ENCODE peak calls at places on chromosome 19, in eight cellular contexts. I is esophagus squamous epithelium; O is bronchial epithelial cell; Z is CD8-positive, alpha-beta T cell; P is pancreas; F is heart left ventricle; B is left ventricle myocardium inferior; U is testis. S is an unnamed sample.

GRCh38 chr19:29715695-29716581 is 877 bp upstream of the C19orf12 start:
- DNase-seq in O (peak), I (no peak), Z (no peak), P (no peak), U (no peak), F (no peak), B (no peak), S (peak)

GRCh38 chr19:16188521-16188920 is 3.3 kb downstream of the FAM32A start:
- DNase-seq in I (no peak), U (no peak), Z (no peak), P (no peak), F (peak), B (no peak), O (no peak), S (no peak)

GRCh38 chr19:50427997-50428425 is 4.7 kb upstream of the MYBPC2 start:
- DNase-seq in U (peak), P (peak), F (peak), B (peak), O (peak), I (peak), Z (peak), S (no peak)

GRCh38 chr19:48644355-48644754 is 1.6 kb downstream of the CA11 start:
- DNase-seq in P (no peak), F (no peak), U (no peak), B (no peak), Z (no peak), O (no peak), I (no peak), S (no peak)

GRCh38 chr19:47723573-47723923 is 10.3 kb downstream of the EHD2 start:
- DNase-seq in F (peak), Z (no peak), U (peak), B (peak), P (peak), I (no peak), O (peak), S (peak)

GRCh38 chr19:16462757-16463250 is 9.0 kb downstream of the EPS15L1 start:
- DNase-seq in I (no peak), B (peak), O (peak), F (no peak), P (no peak), Z (no peak), U (no peak), S (peak)

GRCh38 chr19:45999653-46000121 is 4.4 kb downstream of the CCDC61 start:
- DNase-seq in Z (no peak), U (peak), P (peak), B (no peak), I (no peak), F (peak), O (peak), S (no peak)

GRCh38 chr19:14530005-14530348 is 583 bp downstream of the TECR start:
- DNase-seq in P (no peak), O (no peak), I (no peak), U (peak), F (no peak), Z (no peak), B (no peak), S (no peak)

GRCh38 chr19:41408256-41408655 is 10.6 kb downstream of the BCKDHA start:
- DNase-seq in Z (no peak), O (no peak), P (no peak), U (no peak), I (no peak), F (no peak), B (no peak), S (no peak)

GRCh38 chr19:10141479-10141878 is 21.8 kb upstream of the EIF3G start:
- DNase-seq in I (no peak), P (no peak), F (no peak), Z (no peak), B (no peak), O (no peak), U (no peak), S (no peak)

GRCh38 chr19:56360841-56361240 is 32.5 kb downstream of the ZNF582 start:
- DNase-seq in O (no peak), P (no peak), I (no peak), U (no peak), B (no peak), Z (no peak), F (no peak), S (no peak)

GRCh38 chr19:35509861-35510625 is 3.4 kb downstream of the DMKN start:
- DNase-seq in I (no peak), Z (peak), U (peak), B (peak), O (peak), P (peak), F (peak), S (peak)

GRCh38 chr19:35512831-35513230 is 618 bp downstream of the DMKN start:
- DNase-seq in O (no peak), I (no peak), U (no peak), B (no peak), F (no peak), Z (no peak), P (no peak), S (no peak)

GRCh38 chr19:35511337-35511736 is 2.1 kb downstream of the DMKN start:
- DNase-seq in P (no peak), F (no peak), B (no peak), O (no peak), Z (no peak), I (no peak), U (no peak), S (no peak)

GRCh38 chr19:35509018-35509652 is 4.3 kb downstream of the DMKN start:
- DNase-seq in B (no peak), P (peak), F (no peak), I (no peak), O (peak), Z (peak), U (no peak), S (peak)

GRCh38 chr19:35510626-35510964 is 2.9 kb downstream of the DMKN start:
- DNase-seq in I (no peak), P (no peak), F (no peak), U (no peak), Z (no peak), B (no peak), O (no peak), S (no peak)
- TF ChIP-seq CTCF in I (no peak), P (no peak), F (no peak), U (no peak), Z (no peak), B (peak), O (no peak), S (no peak)

DNA sequence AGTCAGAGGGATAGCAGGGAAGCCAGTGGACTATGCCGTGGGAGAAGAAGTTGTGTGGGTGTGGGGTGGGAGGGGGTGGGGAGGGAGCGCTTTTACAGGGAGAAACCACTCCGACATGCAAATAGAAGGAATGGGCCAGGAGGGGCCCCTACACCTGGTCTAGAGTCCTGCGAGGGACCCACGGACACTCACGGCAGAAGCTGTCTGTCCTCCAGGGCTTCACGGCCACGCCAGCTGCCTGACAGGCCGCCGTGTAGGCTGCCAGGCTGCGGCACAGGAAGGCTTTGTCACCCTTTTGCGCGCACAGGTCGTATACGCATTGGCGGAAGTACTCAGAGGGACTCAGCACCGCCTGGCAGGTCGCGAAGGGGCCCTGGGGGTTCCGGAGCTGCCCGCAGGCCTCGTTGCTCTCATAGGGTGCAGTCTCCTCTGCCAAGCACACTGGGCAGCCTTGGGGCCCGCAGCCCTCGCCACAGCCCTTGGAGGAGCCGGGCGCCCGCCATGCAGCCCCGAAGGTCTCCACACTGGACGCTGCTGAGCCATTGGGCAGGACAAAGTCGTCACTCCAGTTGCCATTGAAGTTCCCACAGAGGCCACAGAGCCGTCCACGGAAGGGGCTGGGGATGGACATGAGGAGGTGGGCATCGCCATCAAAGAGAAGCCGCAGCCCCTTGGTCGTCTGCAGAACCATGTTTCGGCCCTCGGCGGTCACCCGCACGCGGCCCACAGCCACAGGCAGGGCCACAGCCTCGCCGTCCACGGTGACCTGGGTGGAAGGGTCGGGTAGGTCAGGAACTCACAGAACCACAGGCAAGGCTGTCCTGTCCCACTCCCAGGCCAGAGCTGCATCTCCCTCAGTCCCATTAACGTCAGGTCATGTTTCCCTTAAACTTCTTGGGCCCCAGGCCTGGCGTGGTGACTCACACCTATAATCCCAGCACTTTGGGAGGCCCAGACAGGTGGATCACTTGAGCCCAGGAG is 26.0 kb upstream of the FBL start:
- DNase-seq in F (peak), U (no peak), Z (no peak), P (no peak), B (no peak), I (no peak), O (no peak), S (no peak)
- TF ChIP-seq CTCF in F (no peak), U (no peak), Z (no peak), P (no peak), B (no peak), I (no peak), O (no peak), S (no peak)

DNA sequence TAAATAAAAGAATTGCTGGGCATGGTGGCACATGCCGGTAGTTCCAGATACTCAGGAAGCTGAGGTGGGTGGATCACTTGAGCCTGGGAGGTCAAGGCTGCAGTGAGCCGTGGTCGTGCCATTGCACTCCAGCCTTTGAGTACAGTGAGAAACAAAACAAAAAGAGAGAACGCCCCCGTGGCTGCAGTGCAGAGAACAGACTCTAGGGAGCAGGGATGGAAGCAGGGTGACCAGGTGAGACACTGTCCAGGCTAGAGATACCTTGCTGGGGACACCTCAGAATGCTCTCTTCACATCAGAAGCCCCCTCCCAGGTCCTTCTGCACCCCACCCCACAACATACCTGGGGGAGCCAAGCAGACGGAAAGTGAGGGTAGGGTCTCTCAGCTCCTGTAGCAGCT is 24.8 kb downstream of the MAP4K1 start:
- DNase-seq in F (no peak), B (no peak), O (no peak), U (no peak), Z (no peak), I (no peak), P (no peak), S (no peak)
- TF ChIP-seq CTCF in F (no peak), B (no peak), O (no peak), U (no peak), Z (no peak), I (no peak), P (no peak), S (no peak)

DNA sequence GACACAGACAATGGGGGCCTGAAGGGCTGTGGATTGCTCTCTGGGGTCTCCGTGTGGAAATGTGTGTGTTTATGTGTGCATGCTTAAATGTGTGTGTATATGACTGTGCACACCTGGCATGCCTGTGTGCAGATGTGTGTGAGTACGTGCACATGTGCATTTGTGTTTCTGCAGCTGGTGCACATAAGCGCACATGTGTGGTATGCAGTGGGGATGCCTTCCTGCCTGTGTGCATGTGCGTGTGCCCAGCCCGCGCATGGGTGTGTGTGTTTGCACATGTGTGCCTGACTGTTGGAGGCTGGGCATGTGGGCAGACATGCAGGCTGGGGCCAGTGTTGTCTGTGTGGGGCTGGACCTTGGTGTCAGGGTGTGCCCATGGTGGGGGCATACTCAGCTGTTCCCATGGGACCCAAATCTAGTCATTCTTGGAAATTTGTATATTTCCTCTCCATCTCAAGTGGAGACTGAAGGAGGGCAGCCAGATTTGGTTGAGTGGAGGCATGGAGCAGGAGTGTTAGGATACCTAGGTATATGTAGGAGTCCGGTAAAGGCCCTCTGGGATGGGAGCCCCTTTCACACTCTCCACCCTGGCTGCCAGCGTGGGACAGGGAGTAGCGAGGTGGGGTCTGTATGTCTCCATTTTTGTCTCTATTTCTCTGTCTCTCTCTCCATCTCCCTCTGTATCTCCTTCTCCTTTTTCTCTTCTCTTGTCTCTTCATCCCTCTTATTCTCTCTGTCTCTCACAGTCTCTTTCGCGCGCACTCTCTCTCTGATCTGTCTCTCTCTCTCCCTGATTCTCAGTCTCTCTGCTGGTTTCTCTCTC is 50.0 kb downstream of the CELF5 start:
- DNase-seq in P (no peak), B (no peak), F (no peak), U (no peak), I (no peak), Z (no peak), O (no peak), S (no peak)
- TF ChIP-seq CTCF in P (no peak), B (no peak), F (no peak), U (no peak), I (no peak), Z (no peak), O (no peak), S (no peak)

DNA sequence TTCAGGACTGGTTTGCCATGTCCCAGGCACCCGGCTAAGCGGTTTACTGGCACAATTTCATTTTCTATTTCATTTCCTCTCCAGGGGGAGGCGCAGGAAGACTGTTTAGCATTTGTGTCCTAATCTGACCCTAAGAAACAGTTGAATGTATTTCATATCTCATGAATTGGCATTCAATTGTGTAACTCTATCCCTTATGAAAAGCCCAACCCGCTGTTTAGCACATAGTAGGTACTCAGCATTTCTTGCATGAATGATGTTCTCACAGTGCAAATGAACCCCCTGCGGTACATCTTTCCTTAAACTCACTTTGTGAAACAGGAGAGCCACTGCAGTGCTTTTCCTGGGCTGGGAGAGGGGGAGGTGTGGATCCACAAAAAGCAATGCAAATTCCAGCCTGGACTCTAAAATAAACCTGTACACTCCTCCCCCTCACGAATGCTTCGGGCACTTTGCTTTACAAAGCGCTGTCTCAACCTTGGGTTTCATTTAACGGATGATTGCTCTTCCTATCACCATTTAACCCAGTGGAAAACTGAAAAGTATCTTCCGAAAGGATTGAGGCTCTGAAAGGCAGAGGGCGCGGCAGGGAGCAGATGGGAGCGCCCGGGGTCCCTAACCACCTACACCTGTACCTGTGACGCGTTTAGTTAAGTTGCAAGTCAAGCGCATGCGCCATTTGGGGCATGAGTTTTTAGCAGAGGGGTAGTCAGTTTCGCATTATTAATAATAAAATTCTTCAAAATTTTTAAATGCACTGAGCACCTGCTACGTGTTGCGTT is 1.2 kb upstream of the EEF2 start:
- DNase-seq in F (no peak), I (no peak), Z (peak), P (peak), U (peak), O (peak), B (no peak), S (peak)
- TF ChIP-seq CTCF in F (peak), I (peak), Z (peak), P (peak), U (peak), O (peak), B (peak), S (peak)

DNA sequence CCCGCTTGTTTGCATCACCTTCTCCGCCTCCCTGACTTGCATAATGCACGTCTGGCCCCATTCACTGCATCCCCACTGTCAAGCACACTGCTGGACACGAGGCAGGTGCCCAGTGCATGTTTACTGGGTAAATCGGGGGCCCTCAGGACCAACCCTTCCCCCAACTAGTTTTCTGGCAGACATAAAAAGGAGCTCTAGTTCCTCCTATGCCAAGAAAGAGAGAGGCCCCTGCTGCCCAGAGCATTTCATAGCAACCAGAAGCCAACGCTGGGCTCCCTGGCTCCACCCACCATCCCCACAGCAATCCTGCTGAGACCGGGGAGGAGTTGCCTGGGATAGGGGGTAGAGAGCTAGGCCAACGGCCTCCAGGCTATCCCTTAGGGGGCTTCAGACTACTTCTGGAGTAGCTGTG is 23.2 kb downstream of the ANKRD27 start:
- DNase-seq in O (no peak), B (peak), P (no peak), I (no peak), F (no peak), U (no peak), Z (no peak), S (no peak)
- TF ChIP-seq CTCF in O (no peak), B (no peak), P (no peak), I (no peak), F (no peak), U (no peak), Z (no peak), S (no peak)

GRCh38 chr19:2424686-2425621 is 2.4 kb downstream of the TIMM13 start:
- DNase-seq in Z (no peak), F (no peak), P (peak), I (no peak), O (no peak), U (peak), B (peak), S (no peak)
- TF ChIP-seq CTCF in Z (no peak), F (no peak), P (peak), I (no peak), O (peak), U (no peak), B (peak), S (no peak)

GRCh38 chr19:7246601-7247000 is 47.6 kb downstream of the INSR start:
- DNase-seq in B (no peak), O (no peak), P (no peak), Z (no peak), U (no peak), I (no peak), F (no peak), S (no peak)

GRCh38 chr19:7250057-7250596 is 44.1 kb downstream of the INSR start:
- DNase-seq in B (no peak), I (no peak), O (no peak), Z (no peak), P (no peak), F (no peak), U (no peak), S (no peak)

GRCh38 chr19:7251502-7251901 is 42.7 kb downstream of the INSR start:
- DNase-seq in P (no peak), F (no peak), Z (no peak), I (no peak), U (no peak), B (no peak), O (no peak), S (no peak)

GRCh38 chr19:7250951-7251350 is 43.3 kb downstream of the INSR start:
- DNase-seq in B (no peak), Z (no peak), U (no peak), O (no peak), I (no peak), F (no peak), P (no peak), S (no peak)

GRCh38 chr19:7247160-7247559 is 47.1 kb downstream of the INSR start:
- DNase-seq in B (no peak), U (no peak), Z (no peak), F (no peak), I (no peak), O (no peak), P (no peak), S (no peak)
- TF ChIP-seq CTCF in B (no peak), U (no peak), Z (no peak), F (no peak), I (no peak), O (no peak), P (no peak), S (no peak)

DNA sequence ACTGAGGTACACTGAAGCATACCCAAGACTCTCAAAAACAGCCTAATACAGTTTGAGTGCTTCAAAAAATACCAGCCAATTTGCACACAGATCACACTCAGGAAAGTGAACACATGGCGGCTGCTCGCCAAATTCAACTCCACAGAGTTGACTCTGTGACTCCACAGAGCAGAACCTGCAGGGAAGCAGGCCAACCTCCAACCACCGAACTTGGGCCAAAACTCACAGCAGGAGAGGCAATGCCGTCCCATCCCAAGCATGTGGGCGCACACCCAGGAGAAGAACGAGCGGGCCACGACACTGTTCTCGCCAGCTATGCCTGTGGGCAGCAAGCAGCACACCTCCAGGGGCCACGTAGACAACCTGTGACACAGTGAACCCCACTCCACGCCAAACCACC is 21.1 kb downstream of the ELL start:
- DNase-seq in Z (no peak), I (no peak), O (no peak), U (no peak), B (peak), F (no peak), P (peak), S (no peak)
- TF ChIP-seq CTCF in Z (no peak), I (no peak), O (no peak), U (no peak), B (no peak), F (no peak), P (no peak), S (no peak)